ENCODE peak calls at places on chromosomes 3 and 15, in nine cellular contexts. One of them, this sample, is unnamed.

GRCh38 chr3:155815030-155815429 is 9.0 kb upstream of the C3orf33 start:
- DNase-seq in COLO829: no peak
- DNase-seq in fibroblast of mammary gland: no peak
- DNase-seq in T-helper 2 cell: no peak
- DNase-seq in activated gamma-delta T cell: no peak
- DNase-seq in uterus: no peak
- DNase-seq in LoVo: no peak
- DNase-seq in NAMALWA: no peak
- DNase-seq in left lung: no peak
- DNase-seq in this sample: no peak

GRCh38 chr3:9061634-9062033 is 98.4 kb upstream of the RAD18 start:
- DNase-seq in COLO829: no peak
- DNase-seq in fibroblast of mammary gland: no peak
- DNase-seq in T-helper 2 cell: no peak
- DNase-seq in activated gamma-delta T cell: no peak
- DNase-seq in uterus: no peak
- DNase-seq in LoVo: no peak
- DNase-seq in NAMALWA: no peak
- DNase-seq in left lung: no peak
- DNase-seq in this sample: no peak

GRCh38 chr15:42359249-42359648 is at the start of gene CAPN3:
- DNase-seq in COLO829: no peak
- DNase-seq in fibroblast of mammary gland: no peak
- DNase-seq in T-helper 2 cell: no peak
- DNase-seq in activated gamma-delta T cell: no peak
- DNase-seq in uterus: no peak
- DNase-seq in LoVo: no peak
- DNase-seq in NAMALWA: no peak
- DNase-seq in left lung: no peak
- DNase-seq in this sample: no peak

GRCh38 chr3:73484656-73485248 is 140.0 kb downstream of the PDZRN3 start:
- DNase-seq in COLO829: no peak
- DNase-seq in fibroblast of mammary gland: no peak
- DNase-seq in T-helper 2 cell: no peak
- DNase-seq in activated gamma-delta T cell: no peak
- DNase-seq in uterus: no peak
- DNase-seq in LoVo: no peak
- DNase-seq in NAMALWA: no peak
- DNase-seq in left lung: no peak
- DNase-seq in this sample: no peak

GRCh38 chr3:102059145-102059943 is 210.0 kb downstream of the NFKBIZ start:
- DNase-seq in COLO829: no peak
- DNase-seq in fibroblast of mammary gland: no peak
- DNase-seq in T-helper 2 cell: no peak
- DNase-seq in activated gamma-delta T cell: no peak
- DNase-seq in uterus: no peak
- DNase-seq in LoVo: no peak
- DNase-seq in NAMALWA: peak
- DNase-seq in left lung: no peak
- DNase-seq in this sample: no peak

GRCh38 chr3:52472239-52472783 is 16.9 kb downstream of the NISCH start:
- DNase-seq in COLO829: no peak
- DNase-seq in fibroblast of mammary gland: no peak
- DNase-seq in T-helper 2 cell: no peak
- DNase-seq in activated gamma-delta T cell: no peak
- DNase-seq in uterus: no peak
- DNase-seq in LoVo: no peak
- DNase-seq in NAMALWA: no peak
- DNase-seq in left lung: no peak
- DNase-seq in this sample: no peak

GRCh38 chr15:65816441-65816840 is 24.3 kb upstream of the DENND4A start:
- DNase-seq in COLO829: no peak
- DNase-seq in fibroblast of mammary gland: no peak
- DNase-seq in T-helper 2 cell: no peak
- DNase-seq in activated gamma-delta T cell: no peak
- DNase-seq in uterus: no peak
- DNase-seq in LoVo: no peak
- DNase-seq in NAMALWA: no peak
- DNase-seq in left lung: no peak
- DNase-seq in this sample: no peak

GRCh38 chr15:70213779-70214178 is 116.1 kb upstream of the TLE3 start:
- DNase-seq in COLO829: no peak
- DNase-seq in fibroblast of mammary gland: no peak
- DNase-seq in T-helper 2 cell: no peak
- DNase-seq in activated gamma-delta T cell: no peak
- DNase-seq in uterus: no peak
- DNase-seq in LoVo: no peak
- DNase-seq in NAMALWA: no peak
- DNase-seq in left lung: no peak
- DNase-seq in this sample: no peak

GRCh38 chr3:161137260-161137659 is 32.1 kb upstream of the B3GALNT1 start:
- DNase-seq in COLO829: no peak
- DNase-seq in fibroblast of mammary gland: no peak
- DNase-seq in T-helper 2 cell: no peak
- DNase-seq in activated gamma-delta T cell: no peak
- DNase-seq in uterus: no peak
- DNase-seq in LoVo: no peak
- DNase-seq in NAMALWA: no peak
- DNase-seq in left lung: no peak
- DNase-seq in this sample: no peak

GRCh38 chr3:102537122-102537521 is 102.3 kb downstream of the ZPLD1 start:
- DNase-seq in COLO829: no peak
- DNase-seq in fibroblast of mammary gland: no peak
- DNase-seq in T-helper 2 cell: no peak
- DNase-seq in activated gamma-delta T cell: no peak
- DNase-seq in uterus: no peak
- DNase-seq in LoVo: no peak
- DNase-seq in NAMALWA: no peak
- DNase-seq in left lung: no peak
- DNase-seq in this sample: no peak

GRCh38 chr15:82103500-82103899 is 57.7 kb upstream of the MEX3B start:
- DNase-seq in COLO829: no peak
- DNase-seq in fibroblast of mammary gland: no peak
- DNase-seq in T-helper 2 cell: no peak
- DNase-seq in activated gamma-delta T cell: no peak
- DNase-seq in uterus: no peak
- DNase-seq in LoVo: no peak
- DNase-seq in NAMALWA: no peak
- DNase-seq in left lung: no peak
- DNase-seq in this sample: no peak

GRCh38 chr3:22713936-22714335 is 489.2 kb upstream of the UBE2E2 start:
- DNase-seq in COLO829: peak
- DNase-seq in fibroblast of mammary gland: peak
- DNase-seq in T-helper 2 cell: no peak
- DNase-seq in activated gamma-delta T cell: no peak
- DNase-seq in uterus: no peak
- DNase-seq in LoVo: peak
- DNase-seq in NAMALWA: no peak
- DNase-seq in left lung: no peak
- DNase-seq in this sample: peak

GRCh38 chr3:45055411-45056143 is 29.5 kb downstream of the CLEC3B start:
- DNase-seq in COLO829: peak
- DNase-seq in fibroblast of mammary gland: peak
- DNase-seq in T-helper 2 cell: no peak
- DNase-seq in activated gamma-delta T cell: no peak
- DNase-seq in uterus: no peak
- DNase-seq in LoVo: no peak
- DNase-seq in NAMALWA: peak
- DNase-seq in left lung: no peak
- DNase-seq in this sample: peak

GRCh38 chr3:160885791-160886286 is 129.8 kb downstream of the PPM1L start:
- DNase-seq in COLO829: no peak
- DNase-seq in fibroblast of mammary gland: peak
- DNase-seq in T-helper 2 cell: no peak
- DNase-seq in activated gamma-delta T cell: no peak
- DNase-seq in uterus: peak
- DNase-seq in LoVo: no peak
- DNase-seq in NAMALWA: peak
- DNase-seq in left lung: peak
- DNase-seq in this sample: no peak

GRCh38 chr3:133895208-133896001 is at the start of gene RAB6B:
- DNase-seq in COLO829: no peak
- DNase-seq in fibroblast of mammary gland: peak
- DNase-seq in T-helper 2 cell: no peak
- DNase-seq in activated gamma-delta T cell: no peak
- DNase-seq in uterus: no peak
- DNase-seq in LoVo: peak
- DNase-seq in NAMALWA: no peak
- DNase-seq in left lung: no peak
- DNase-seq in this sample: peak

GRCh38 chr15:100349321-100349695 is 7.5 kb upstream of the ADAMTS17 start:
- DNase-seq in COLO829: no peak
- DNase-seq in fibroblast of mammary gland: no peak
- DNase-seq in T-helper 2 cell: no peak
- DNase-seq in activated gamma-delta T cell: no peak
- DNase-seq in uterus: no peak
- DNase-seq in LoVo: no peak
- DNase-seq in NAMALWA: no peak
- DNase-seq in left lung: no peak
- DNase-seq in this sample: no peak

GRCh38 chr3:72848703-72849081 is 447 bp upstream of the SHQ1 start:
- DNase-seq in COLO829: no peak
- DNase-seq in fibroblast of mammary gland: peak
- DNase-seq in T-helper 2 cell: peak
- DNase-seq in activated gamma-delta T cell: no peak
- DNase-seq in uterus: no peak
- DNase-seq in LoVo: peak
- DNase-seq in NAMALWA: peak
- DNase-seq in left lung: no peak
- DNase-seq in this sample: no peak

GRCh38 chr15:36598529-36599177 is 19.2 kb downstream of the CDIN1 start:
- DNase-seq in COLO829: no peak
- DNase-seq in fibroblast of mammary gland: no peak
- DNase-seq in T-helper 2 cell: no peak
- DNase-seq in activated gamma-delta T cell: no peak
- DNase-seq in uterus: no peak
- DNase-seq in LoVo: no peak
- DNase-seq in NAMALWA: no peak
- DNase-seq in left lung: no peak
- DNase-seq in this sample: no peak

GRCh38 chr15:63402498-63403253 is 21.0 kb upstream of the CA12 start:
- DNase-seq in COLO829: peak
- DNase-seq in fibroblast of mammary gland: peak
- DNase-seq in T-helper 2 cell: no peak
- DNase-seq in activated gamma-delta T cell: no peak
- DNase-seq in uterus: no peak
- DNase-seq in LoVo: peak
- DNase-seq in NAMALWA: peak
- DNase-seq in left lung: no peak
- DNase-seq in this sample: peak